ENCODE peak calls at places on chromosome 19, in four cellular contexts. I, Y, K and X are unnamed samples.

GRCh38 chr19:19039901-19040300 is 6.5 kb downstream of the ARMC6 start:
- DNase-seq in I (no peak), Y (no peak), K (no peak), X (no peak)

GRCh38 chr19:13588953-13589833 is 82.9 kb upstream of the CACNA1A start:
- DNase-seq in I (peak; percentile 81), Y (peak; percentile 73), K (peak; percentile 4), X (peak; percentile 91)

GRCh38 chr19:41172297-41173164 is 20.5 kb upstream of the CYP2S1 start:
- DNase-seq in I (no peak), Y (no peak), K (no peak), X (peak; percentile 73)

GRCh38 chr19:38949580-38950367 is 19.0 kb downstream of the MRPS12 start:
- DNase-seq in I (peak; percentile 78), Y (peak; percentile 66), K (peak; percentile 54), X (peak; percentile 99)

GRCh38 chr19:53254451-53255341 is at the start of gene ZNF677:
- DNase-seq in I (peak; percentile 73), Y (peak; percentile 65), K (peak; percentile 57), X (peak; percentile 79)

GRCh38 chr19:43618921-43619261 is 538 bp downstream of the ZNF428 start:
- DNase-seq in I (peak; percentile 13), Y (no peak), K (no peak), X (no peak)

GRCh38 chr19:5805465-5806132 is 732 bp downstream of the NRTN start:
- DNase-seq in I (peak; percentile 66), Y (peak; percentile 40), K (no peak), X (peak; percentile 98)

GRCh38 chr19:48249502-48250014 is 6.2 kb downstream of the CARD8 start:
- DNase-seq in I (peak; percentile 65), Y (peak; percentile 57), K (no peak), X (no peak)

GRCh38 chr19:16371540-16371986 is 46.9 kb downstream of the KLF2 start:
- DNase-seq in I (peak; percentile 89), Y (peak; percentile 79), K (no peak), X (no peak)

GRCh38 chr19:1814833-1815604 is 2.9 kb upstream of the ATP8B3 start:
- DNase-seq in I (no peak), Y (no peak), K (no peak), X (no peak)

GRCh38 chr19:40393894-40394815 is 4.2 kb upstream of the HIPK4 start:
- DNase-seq in I (no peak), Y (no peak), K (no peak), X (peak; percentile 61)